ENCODE peak calls at places on chromosomes 4 and X, in ten cellular contexts. X is A549, C is cardiac fibroblast, Q is fibroblast of lung, U is left ventricle myocardium inferior, Z is kidney epithelial cell, L is astrocyte of the spinal cord, S is esophagus squamous epithelium, F is heart right ventricle, K is neural progenitor cell. B is an unnamed sample.

GRCh38 chr4:153151535-153152452 is 52.4 kb upstream of the TRIM2 start:
- DNase-seq in S (no peak), U (no peak), Q (peak), F (peak), Z (peak), C (peak), L (peak), X (no peak), K (peak), B (no peak)

GRCh38 chr4:52982246-52982950 is 120.3 kb downstream of the RASL11B start:
- DNase-seq in K (peak), S (no peak), Q (peak), Z (no peak), L (peak), F (no peak), X (peak), C (peak), U (no peak), B (no peak)

GRCh38 chr4:85474818-85475630 is at the start of gene ARHGAP24:
- DNase-seq in U (peak), Z (peak), F (peak), C (peak), K (peak), S (peak), L (peak), X (peak), Q (peak), B (peak)

GRCh38 chrX:133232331-133232730 is 14.2 kb upstream of the TFDP3 start:
- DNase-seq in Q (no peak), Z (no peak), F (no peak), X (no peak), L (no peak), C (no peak), K (no peak), U (no peak), S (no peak), B (no peak)

GRCh38 chrX:102976290-102976689 is 39.2 kb downstream of the RAB40AL start:
- DNase-seq in U (no peak), S (no peak), L (no peak), F (no peak), Q (peak), Z (no peak), C (no peak), X (no peak), K (no peak), B (no peak)

GRCh38 chr4:15077969-15078368 is 75.7 kb downstream of the CPEB2 start:
- DNase-seq in F (no peak), U (no peak), K (no peak), Z (no peak), S (no peak), Q (peak), C (peak), X (no peak), L (peak), B (no peak)

GRCh38 chrX:107712231-107713204 is 63.1 kb downstream of the TSC22D3 start:
- DNase-seq in K (no peak), L (peak), C (peak), Z (no peak), F (no peak), S (no peak), U (no peak), X (no peak), Q (peak), B (no peak)

GRCh38 chr4:69888336-69888735 is 28.4 kb upstream of the SULT1E1 start:
- DNase-seq in S (no peak), U (no peak), F (no peak), Z (no peak), L (no peak), X (no peak), Q (peak), C (peak), K (no peak), B (no peak)

GRCh38 chr4:6221851-6222760 is 21.8 kb upstream of the JAKMIP1 start:
- DNase-seq in X (no peak), Q (peak), U (peak), S (no peak), L (peak), F (peak), Z (no peak), K (peak), C (peak), B (no peak)

GRCh38 chr4:2241003-2241402 is 918 bp downstream of the HAUS3 start:
- DNase-seq in K (no peak), U (no peak), X (no peak), F (no peak), S (no peak), Q (no peak), C (no peak), L (no peak), Z (no peak), B (no peak)

GRCh38 chr4:176875026-176875425 is 82.3 kb upstream of the VEGFC start:
- DNase-seq in C (no peak), Z (no peak), S (no peak), L (no peak), F (no peak), U (no peak), X (no peak), Q (no peak), K (no peak), B (no peak)

GRCh38 chr4:78691333-78691732 is 84.8 kb upstream of the BMP2K start:
- DNase-seq in Q (no peak), L (no peak), X (no peak), U (no peak), K (no peak), F (no peak), Z (no peak), S (no peak), C (no peak), B (no peak)

GRCh38 chrX:148298737-148299136 is 201.7 kb upstream of the AFF2 start:
- DNase-seq in Z (no peak), X (no peak), C (peak), U (no peak), Q (peak), L (peak), K (no peak), S (no peak), F (no peak), B (no peak)

GRCh38 chr4:143482753-143483362 is 30.6 kb upstream of the SMARCA5 start:
- DNase-seq in X (peak), C (peak), K (peak), S (no peak), F (peak), Z (no peak), U (no peak), Q (peak), L (peak), B (peak)

GRCh38 chrX:96924581-96924980 is 40.9 kb downstream of the RPA4 start:
- DNase-seq in U (no peak), Q (no peak), L (no peak), Z (no peak), C (no peak), S (no peak), F (no peak), K (no peak), X (no peak), B (no peak)

GRCh38 chr4:158906073-158906472 is 137.2 kb downstream of the FNIP2 start:
- DNase-seq in Q (no peak), S (no peak), L (no peak), U (no peak), K (no peak), X (no peak), Z (no peak), F (no peak), C (no peak), B (no peak)

GRCh38 chr4:2044119-2044485 is 15.0 kb upstream of the NAT8L start:
- DNase-seq in K (no peak), C (no peak), S (no peak), U (no peak), L (no peak), X (no peak), F (no peak), Z (no peak), Q (no peak), B (no peak)

GRCh38 chr4:140308366-140309123 is 64.9 kb upstream of the SCOC start:
- DNase-seq in Z (no peak), L (peak), Q (peak), F (peak), K (no peak), C (peak), X (no peak), S (no peak), U (peak), B (peak)

GRCh38 chr4:7901274-7901845 is 38.3 kb downstream of the AFAP1 start:
- DNase-seq in C (no peak), Z (no peak), Q (peak), U (no peak), L (no peak), K (peak), S (no peak), F (no peak), X (no peak), B (no peak)

GRCh38 chrX:107714196-107714811 is 61.3 kb downstream of the TSC22D3 start:
- DNase-seq in Q (no peak), K (no peak), X (no peak), L (peak), Z (no peak), F (no peak), C (peak), U (no peak), S (no peak), B (no peak)

GRCh38 chr4:41414380-41414779 is 123.6 kb upstream of the LIMCH1 start:
- DNase-seq in F (no peak), L (no peak), X (no peak), Q (no peak), C (no peak), U (no peak), Z (no peak), S (no peak), K (no peak), B (no peak)

GRCh38 chr4:1080961-1081688 is 32.2 kb downstream of the RNF212 start:
- DNase-seq in Z (no peak), F (no peak), S (no peak), Q (peak), X (peak), L (peak), K (no peak), U (no peak), C (peak), B (no peak)

GRCh38 chr4:88411491-88412101 is 32.9 kb downstream of the HERC6 start:
- DNase-seq in S (no peak), L (no peak), X (no peak), Z (no peak), U (no peak), Q (no peak), K (no peak), F (no peak), C (no peak), B (no peak)

GRCh38 chrX:3950373-3950772 is 236.9 kb upstream of the PRKX start:
- DNase-seq in U (no peak), S (no peak), K (no peak), Z (no peak), Q (peak), L (no peak), C (no peak), F (no peak), X (no peak), B (no peak)

GRCh38 chr4:2272828-2273120 is 10.9 kb upstream of the MXD4 start:
- DNase-seq in L (no peak), S (no peak), U (no peak), X (no peak), Q (no peak), Z (no peak), K (no peak), C (no peak), F (no peak), B (no peak)

GRCh38 chrX:119887721-119888425 is 7.8 kb upstream of the AKAP14 start:
- DNase-seq in L (peak), C (peak), K (peak), F (peak), X (peak), U (peak), Z (no peak), S (no peak), Q (peak), B (no peak)

GRCh38 chr4:118865091-118865708 is 23.5 kb upstream of the SYNPO2 start:
- DNase-seq in C (peak), Q (peak), U (no peak), K (peak), L (peak), F (peak), Z (peak), S (no peak), X (peak), B (no peak)

GRCh38 chr4:27716693-27717505 is 856.3 kb downstream of the STIM2 start:
- DNase-seq in U (no peak), Z (no peak), L (no peak), K (no peak), X (no peak), Q (no peak), C (no peak), S (no peak), F (no peak), B (no peak)

GRCh38 chr4:699816-700580 is 5.6 kb upstream of the PCGF3 start:
- DNase-seq in Q (no peak), Z (no peak), F (no peak), U (no peak), K (no peak), L (no peak), S (no peak), X (no peak), C (no peak), B (no peak)

GRCh38 chr4:73740353-73740778 is at the start of gene CXCL8:
- DNase-seq in K (no peak), Z (no peak), X (peak), F (peak), U (peak), C (peak), Q (peak), L (peak), S (no peak), B (no peak)

GRCh38 chr4:109294006-109294405 is 8.5 kb downstream of the COL25A1 start:
- DNase-seq in F (no peak), Z (no peak), Q (no peak), U (no peak), X (no peak), L (no peak), C (peak), S (no peak), K (peak), B (no peak)

GRCh38 chr4:83217721-83218522 is 66.7 kb downstream of the COQ2 start:
- DNase-seq in Z (no peak), U (no peak), C (no peak), K (no peak), S (no peak), F (no peak), X (no peak), Q (no peak), L (no peak), B (no peak)

GRCh38 chr4:28093071-28093470 is 1232.4 kb downstream of the STIM2 start:
- DNase-seq in K (no peak), Z (no peak), Q (no peak), S (no peak), F (no peak), L (no peak), C (no peak), X (no peak), U (no peak), B (no peak)

GRCh38 chr4:182384496-182385155 is 141.4 kb downstream of the TENM3 start:
- DNase-seq in L (peak), S (no peak), X (no peak), K (peak), F (no peak), C (peak), Z (no peak), U (no peak), Q (peak), B (no peak)

GRCh38 chr4:121164291-121164690 is at the start of gene TNIP3:
- DNase-seq in Q (peak), X (no peak), F (no peak), K (no peak), U (no peak), Z (no peak), L (no peak), C (peak), S (no peak), B (no peak)

DNA sequence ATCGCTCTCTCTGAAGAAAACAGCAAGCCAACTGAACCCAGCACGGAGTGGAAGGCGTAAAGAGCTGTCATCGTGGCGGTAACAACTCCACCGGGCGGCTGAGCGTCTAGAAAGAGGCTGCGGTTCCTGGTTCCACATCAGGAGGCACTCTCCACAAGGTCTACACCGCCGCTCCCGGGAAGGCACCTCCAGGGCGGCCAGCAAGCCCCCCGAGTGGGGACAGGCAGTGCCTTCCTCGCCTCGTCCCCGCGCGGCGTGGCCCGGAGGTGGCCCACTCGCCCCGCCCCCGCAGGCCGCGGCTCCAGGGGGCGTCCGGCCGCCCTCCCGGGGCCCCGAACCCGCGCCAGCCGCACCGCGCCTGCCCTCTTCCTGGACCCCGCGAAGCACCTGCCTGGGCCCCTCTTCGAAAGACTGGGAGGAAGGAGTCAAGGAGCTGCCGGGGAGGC is 747 bp downstream of the KLHL8 start:
- DNase-seq in F (peak), L (no peak), Q (peak), X (no peak), C (peak), K (peak), U (peak), S (peak), Z (no peak), B (no peak)
- TF ChIP-seq CTCF in F (no peak), L (peak), Q (peak), X (peak), C (peak), K (peak), U (peak), S (peak), Z (peak), B (peak)

GRCh38 chr4:16082424-16083216 is 1.2 kb downstream of the PROM1 start:
- DNase-seq in Z (no peak), S (no peak), U (no peak), K (peak), C (no peak), Q (peak), F (peak), X (peak), L (no peak), B (no peak)

GRCh38 chr4:16079046-16079445 is 4.8 kb downstream of the PROM1 start:
- DNase-seq in U (no peak), K (no peak), L (no peak), S (no peak), F (no peak), X (no peak), Z (no peak), C (no peak), Q (peak), B (no peak)

GRCh38 chr4:16085822-16086221 is 2.0 kb upstream of the PROM1 start:
- DNase-seq in Q (no peak), C (no peak), L (no peak), U (no peak), Z (no peak), F (no peak), S (no peak), K (no peak), X (no peak), B (no peak)

GRCh38 chr4:16082038-16082423 is 1.8 kb downstream of the PROM1 start:
- DNase-seq in X (no peak), U (no peak), C (no peak), F (no peak), S (no peak), Z (no peak), Q (no peak), K (no peak), L (no peak), B (no peak)

GRCh38 chr4:16083217-16084191 is at the start of gene PROM1:
- DNase-seq in K (peak), U (peak), C (no peak), F (peak), Q (no peak), X (no peak), L (no peak), S (no peak), Z (no peak), B (no peak)
- H3K4me3 ChIP-seq in K (peak), U (peak), C (peak), F (peak), Q (no peak), X (peak), L (peak), S (peak), Z (peak), B (no peak)

GRCh38 chrX:39310925-39311324 is 509.7 kb downstream of the MID1IP1 start:
- DNase-seq in X (no peak), F (no peak), S (no peak), L (no peak), Z (no peak), C (no peak), Q (no peak), K (no peak), U (no peak), B (no peak)
- TF ChIP-seq CTCF in X (no peak), F (no peak), S (no peak), L (no peak), Z (no peak), C (no peak), Q (no peak), K (no peak), U (no peak), B (no peak)

GRCh38 chr4:22514001-22514400 is 1.9 kb downstream of the ADGRA3 start:
- DNase-seq in Q (peak), Z (peak), F (no peak), L (peak), U (no peak), S (no peak), X (peak), C (peak), K (no peak), B (no peak)
- H3K4me3 ChIP-seq in Q (peak), Z (peak), F (peak), L (peak), U (peak), S (peak), X (peak), C (peak), K (peak), B (peak)

GRCh38 chrX:15913161-15913560 is 58.5 kb upstream of the AP1S2 start:
- DNase-seq in K (no peak), Z (no peak), X (no peak), F (no peak), Q (no peak), S (no peak), L (no peak), C (no peak), U (no peak), B (no peak)
- TF ChIP-seq CTCF in K (no peak), Z (no peak), X (no peak), F (no peak), Q (no peak), S (no peak), L (no peak), C (no peak), U (no peak), B (no peak)

DNA sequence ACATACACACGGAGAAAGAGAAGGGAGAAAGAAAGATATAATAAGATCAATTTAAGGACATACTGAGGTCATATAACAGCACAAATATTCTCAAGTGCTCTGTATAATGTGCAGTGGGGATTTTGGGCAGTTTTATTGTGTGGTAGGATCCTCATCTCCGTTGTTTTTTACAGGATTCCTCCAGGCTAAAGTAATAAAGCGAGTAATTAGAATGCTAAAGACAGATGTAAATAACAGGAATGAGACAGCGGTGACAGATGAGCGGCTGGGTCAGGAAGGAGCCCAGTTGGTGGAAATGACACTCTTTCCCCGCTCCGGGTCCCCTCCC is 15.9 kb downstream of the POU4F2 start:
- DNase-seq in S (no peak), U (no peak), F (no peak), X (no peak), L (no peak), C (no peak), Z (no peak), Q (no peak), K (no peak), B (no peak)
- H3K4me3 ChIP-seq in S (peak), U (peak), F (peak), X (peak), L (peak), C (peak), Z (peak), Q (peak), K (peak), B (peak)

DNA sequence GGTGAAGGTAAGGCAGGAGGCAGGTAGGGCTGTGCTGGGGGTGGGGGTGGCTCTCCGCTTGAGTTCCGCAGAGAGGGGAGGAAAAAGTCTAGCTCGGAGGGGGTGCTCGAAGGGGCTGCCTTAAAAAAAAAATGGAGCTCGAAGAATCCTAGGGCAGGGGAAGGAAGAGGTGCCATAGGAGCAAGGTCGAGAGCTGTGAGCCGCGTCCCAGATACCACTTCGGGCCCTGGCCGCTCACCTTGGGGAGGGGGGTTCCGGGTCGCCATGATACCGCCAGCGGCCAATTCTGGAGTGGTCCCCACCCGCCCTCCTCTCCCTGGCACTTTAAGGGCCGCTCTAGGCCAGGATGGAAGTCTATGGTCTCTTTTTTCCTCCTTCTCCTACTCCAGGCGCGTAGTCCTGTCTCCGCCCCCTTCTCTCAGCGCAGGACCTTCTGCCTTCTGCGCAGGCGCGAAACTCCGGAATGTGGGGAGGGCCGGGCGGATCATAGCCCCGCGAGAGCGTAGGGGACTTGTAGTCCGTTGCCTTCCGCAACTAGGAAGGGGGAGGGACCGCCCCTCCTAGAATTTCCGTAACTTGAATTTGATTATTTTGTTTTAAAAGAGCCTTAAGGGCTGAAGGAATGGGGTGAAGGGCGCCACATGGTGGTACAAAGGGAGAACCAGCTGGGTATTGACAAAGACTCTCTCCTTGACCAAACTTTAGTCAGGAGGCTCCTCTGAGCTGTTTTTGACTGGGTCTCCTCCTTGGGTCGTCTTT is at the start of gene FUNDC1:
- DNase-seq in F (peak), K (peak), X (peak), Z (peak), C (peak), Q (peak), S (peak), L (peak), U (peak), B (peak)
- TF ChIP-seq CTCF in F (no peak), K (peak), X (peak), Z (peak), C (peak), Q (peak), S (peak), L (peak), U (peak), B (no peak)

B was measured in AG04449.